ENCODE peak calls at places on chromosomes 4 and X, in eight cellular contexts. P is OCI-LY7; Q is activated CD4-positive, alpha-beta T cell treated with anti-CD3 and anti-CD28 coated beads, Interleukin-2, amount 50 U/mL, for 1 hour; U is effector CD4-positive, alpha-beta T cell; L is DMS 273 treated with DMSO at 0.1 percent for 48 hours; F is D721Med; I is NCI-H1092 treated with DMSO at 0.1 percent for 48 hours; M is H9. B is an unnamed sample.

GRCh38 chr4:2600878-2601277 is 64.4 kb downstream of the FAM193A start:
- DNase-seq in P (no peak), Q (no peak), U (no peak), L (no peak), F (no peak), I (no peak), M (no peak), B (no peak)

GRCh38 chrX:140022482-140022881 is 57.2 kb upstream of the CXorf66 start:
- DNase-seq in P (no peak), Q (no peak), U (no peak), L (no peak), F (no peak), I (no peak), M (no peak), B (no peak)

GRCh38 chr4:65668201-65669007 is 1.9 kb downstream of the EPHA5 start:
- DNase-seq in P (no peak), Q (no peak), U (no peak), L (no peak), F (no peak), I (no peak), M (peak), B (no peak)

GRCh38 chr4:3239342-3239741 is 9.6 kb upstream of the MSANTD1 start:
- DNase-seq in P (no peak), Q (no peak), U (no peak), L (no peak), F (no peak), I (no peak), M (no peak), B (no peak)

GRCh38 chr4:171157462-171158082 is 655.6 kb upstream of the GALNTL6 start:
- DNase-seq in P (no peak), Q (no peak), U (no peak), L (no peak), F (no peak), I (no peak), M (peak), B (no peak)

GRCh38 chrX:154121961-154122360 is 22.1 kb upstream of the OPN1LW start:
- DNase-seq in P (no peak), Q (no peak), U (no peak), L (no peak), F (no peak), I (no peak), M (no peak), B (no peak)

GRCh38 chr4:113996599-113997177 is 17.2 kb upstream of the ARSJ start:
- DNase-seq in P (no peak), Q (no peak), U (no peak), L (no peak), F (no peak), I (no peak), M (no peak), B (no peak)

GRCh38 chr4:99915449-99915848 is 21.2 kb upstream of the LAMTOR3 start:
- DNase-seq in P (no peak), Q (no peak), U (no peak), L (no peak), F (no peak), I (no peak), M (no peak), B (no peak)

GRCh38 chr4:145843148-145843547 is 95.5 kb downstream of the ZNF827 start:
- DNase-seq in P (no peak), Q (no peak), U (no peak), L (no peak), F (no peak), I (no peak), M (no peak), B (no peak)

GRCh38 chr4:159358226-159358625 is 255.3 kb downstream of the RAPGEF2 start:
- DNase-seq in P (no peak), Q (no peak), U (no peak), L (no peak), F (no peak), I (no peak), M (no peak), B (no peak)

GRCh38 chrX:137684591-137684990 is 118.7 kb downstream of the ZIC3 start:
- DNase-seq in P (no peak), Q (no peak), U (no peak), L (no peak), F (no peak), I (no peak), M (no peak), B (no peak)

GRCh38 chr4:161382655-161383054 is 781.1 kb downstream of the FSTL5 start:
- DNase-seq in P (no peak), Q (no peak), U (no peak), L (no peak), F (no peak), I (no peak), M (no peak), B (no peak)

GRCh38 chr4:40185830-40186664 is 10.8 kb upstream of the RHOH start:
- DNase-seq in P (peak), Q (no peak), U (no peak), L (no peak), F (no peak), I (no peak), M (no peak), B (no peak)

GRCh38 chrX:118174516-118174915 is 57.9 kb upstream of the KLHL13 start:
- DNase-seq in P (no peak), Q (no peak), U (no peak), L (no peak), F (no peak), I (no peak), M (no peak), B (no peak)

GRCh38 chr4:3436798-3437581 is 4.8 kb upstream of the HGFAC start:
- DNase-seq in P (no peak), Q (no peak), U (no peak), L (peak), F (no peak), I (no peak), M (no peak), B (no peak)